ENCODE peak calls at places on chromosomes 3 and 15, in seven cellular contexts. H, F, L, U, E, B and X are unnamed samples.

GRCh38 chr3:11610044-11610671 is 33.6 kb downstream of the VGLL4 start:
- DNase-seq in B (no peak), F (peak; percentile 59), H (no peak), E (peak; percentile 77), L (no peak), U (no peak), X (no peak)

GRCh38 chr3:118936811-118937210 is 97.8 kb downstream of the IGSF11 start:
- DNase-seq in B (no peak), H (no peak), E (no peak), U (no peak), F (no peak), L (no peak), X (no peak)

GRCh38 chr3:185503467-185503975 is 4.7 kb upstream of the TMEM41A start:
- DNase-seq in U (no peak), B (no peak), F (no peak), E (no peak), H (no peak), L (no peak), X (peak; percentile 35)

GRCh38 chr15:31367730-31368344 is 41.2 kb downstream of the KLF13 start:
- DNase-seq in L (no peak), E (no peak), F (no peak), B (peak; percentile 38), U (no peak), H (peak; percentile 64), X (no peak)

GRCh38 chr15:37767841-37768455 is 166.5 kb upstream of the TMCO5A start:
- DNase-seq in E (no peak), H (no peak), B (no peak), F (no peak), U (no peak), L (no peak), X (no peak)

GRCh38 chr3:184117649-184118048 is 17.5 kb upstream of the EIF2B5 start:
- DNase-seq in F (no peak), B (no peak), L (no peak), U (no peak), E (no peak), H (no peak), X (no peak)

GRCh38 chr15:65069179-65069578 is 1.4 kb upstream of the RASL12 start:
- DNase-seq in L (no peak), F (peak; percentile 75), H (no peak), B (peak; percentile 60), E (no peak), U (no peak), X (no peak)

GRCh38 chr3:192817053-192817452 is 89.7 kb upstream of the FGF12 start:
- DNase-seq in B (no peak), H (no peak), U (peak; percentile 46), L (no peak), F (no peak), E (no peak), X (no peak)

GRCh38 chr3:44981220-44981619 is 5.2 kb downstream of the EXOSC7 start:
- DNase-seq in H (no peak), B (no peak), L (no peak), E (no peak), U (no peak), F (no peak), X (no peak)

GRCh38 chr3:150127011-150127490 is 156.4 kb upstream of the PFN2 start:
- DNase-seq in F (no peak), H (no peak), B (no peak), U (no peak), E (no peak), L (no peak), X (no peak)

GRCh38 chr15:82999905-83000671 is 11.4 kb downstream of the C15orf40 start:
- DNase-seq in H (no peak), F (no peak), E (no peak), U (peak; percentile 48), L (no peak), B (peak; percentile 48), X (no peak)

GRCh38 chr3:12041476-12041875 is 37.3 kb downstream of the SYN2 start:
- DNase-seq in E (no peak), U (no peak), L (no peak), B (no peak), H (no peak), F (no peak), X (no peak)

GRCh38 chr15:90296996-90297395 is 31.5 kb downstream of the NGRN start:
- DNase-seq in U (no peak), L (no peak), B (no peak), H (no peak), F (no peak), E (no peak), X (no peak)

GRCh38 chr15:90305932-90306331 is 40.5 kb downstream of the NGRN start:
- DNase-seq in F (no peak), L (no peak), B (no peak), U (no peak), H (no peak), E (no peak), X (no peak)

GRCh38 chr15:90301901-90302300 is 36.4 kb downstream of the NGRN start:
- DNase-seq in F (no peak), H (no peak), L (no peak), E (no peak), B (no peak), U (no peak), X (no peak)

GRCh38 chr15:90300541-90300940 is 35.1 kb downstream of the NGRN start:
- DNase-seq in E (no peak), H (no peak), L (no peak), B (no peak), F (no peak), U (no peak), X (no peak)

DNA sequence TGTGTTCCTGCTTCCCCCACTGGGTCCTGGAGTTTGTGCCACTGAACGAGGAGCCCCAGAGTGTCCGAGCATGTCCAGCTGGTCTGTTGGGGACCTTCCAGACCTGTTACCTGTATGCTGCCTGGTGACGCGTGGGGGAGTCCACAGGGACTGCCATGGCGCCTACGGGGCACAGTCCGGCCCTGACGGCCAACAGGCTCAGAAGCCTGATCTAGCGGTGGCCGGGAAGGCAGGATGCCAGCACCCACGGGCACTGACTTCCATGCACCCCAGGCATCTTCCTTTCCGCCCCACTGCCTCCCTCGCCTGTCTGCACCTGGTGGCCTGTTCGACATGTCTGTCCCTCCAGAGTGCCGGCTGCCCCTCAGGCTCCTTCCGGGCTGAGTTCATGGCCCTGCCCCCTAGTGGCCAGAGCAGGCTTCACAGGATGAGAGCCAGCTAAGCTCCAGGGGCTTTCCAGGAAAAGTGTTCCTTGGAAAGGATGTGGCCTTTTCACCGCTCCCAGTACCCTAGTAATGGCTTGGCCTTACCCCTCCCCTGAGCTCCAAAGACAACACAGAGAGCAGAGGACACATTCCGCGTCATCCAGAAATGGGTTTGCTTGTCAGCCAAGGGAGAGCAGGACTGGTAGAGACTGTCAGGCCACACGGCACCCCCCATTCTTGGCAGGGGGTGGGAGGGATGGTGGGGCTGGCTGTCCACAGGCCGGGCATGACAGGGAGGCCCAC is 35.7 kb downstream of the NGRN start:
- DNase-seq in B (peak; percentile 61), F (peak; percentile 77), U (peak; percentile 76), E (peak; percentile 80), H (peak; percentile 42), L (peak; percentile 47), X (no peak)
- H3K27ac ChIP-seq in B (no peak overlapping the region), F (no peak overlapping the region), U (peak overlapping the region; percentile 41), E (no peak overlapping the region), H (no peak overlapping the region), L (peak overlapping the region; percentile 5), X (no peak overlapping the region)

DNA sequence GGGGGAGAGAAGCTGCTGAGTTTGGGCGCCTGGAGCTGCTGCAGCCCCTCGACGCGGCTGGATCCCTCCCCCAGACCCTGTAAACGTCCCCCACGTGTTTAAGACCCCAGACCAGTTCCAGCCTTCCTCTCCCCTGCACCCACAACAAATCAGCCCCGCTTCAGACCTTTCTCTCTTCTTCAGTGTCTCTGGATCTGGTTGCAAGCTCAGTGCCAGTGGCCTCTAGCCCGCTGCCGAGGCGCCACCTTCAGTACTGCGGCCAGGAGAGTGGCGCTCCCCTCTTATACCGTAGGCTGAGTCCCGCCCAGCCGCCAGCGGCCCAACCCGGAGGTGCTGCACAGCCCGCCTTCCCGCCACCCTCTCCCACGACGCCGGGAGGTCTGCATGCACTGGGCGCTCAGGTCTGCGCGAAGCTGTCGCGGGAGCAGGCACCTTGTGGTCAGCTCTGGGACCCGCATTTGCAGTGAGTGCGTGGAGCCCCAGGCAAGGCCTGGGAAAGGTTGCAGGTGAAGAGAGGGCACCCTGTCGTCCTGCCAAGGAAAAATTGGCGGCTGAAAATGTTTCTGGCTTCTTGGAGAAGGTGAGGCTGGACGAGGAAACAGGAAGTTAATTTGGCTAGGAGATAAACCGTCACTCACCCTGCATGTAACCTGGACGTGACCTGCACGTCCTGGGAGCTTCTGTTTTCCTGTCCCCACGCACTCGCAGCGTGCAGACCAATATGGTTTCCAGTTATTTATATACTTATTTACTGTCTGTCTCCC is at the start of gene C2CD4B:
- DNase-seq in F (peak; percentile 78), H (no peak), E (no peak), B (peak; percentile 95), L (no peak), U (peak; percentile 5), X (peak; percentile 62)
- TF ChIP-seq POLR2A in F (peak; percentile 90), H (peak; percentile 88), E (no peak), B (peak; percentile 100), L (no peak), U (peak; percentile 43), X (no peak)

DNA sequence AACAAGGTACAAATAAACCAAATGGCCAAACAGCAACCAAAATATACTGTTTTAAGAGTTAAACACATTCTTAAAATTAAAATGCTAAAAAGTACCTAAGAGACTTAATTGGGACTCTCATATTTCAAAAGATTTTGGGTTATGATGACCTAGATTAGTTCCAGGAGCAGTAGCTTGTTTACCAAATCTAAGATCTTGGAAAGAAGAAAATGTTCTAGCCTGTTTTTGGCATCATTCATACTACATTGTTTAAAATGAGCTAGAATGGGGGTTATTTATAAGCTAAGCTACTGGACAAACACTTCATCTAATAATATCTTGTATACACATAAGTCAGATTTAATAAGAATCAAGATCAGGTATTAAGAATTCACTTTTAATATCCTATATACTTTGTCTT is 22.8 kb downstream of the ATOSA start:
- DNase-seq in L (no peak), B (no peak), E (no peak), F (no peak), U (no peak), H (no peak), X (no peak)
- H3K27ac ChIP-seq in L (no peak overlapping the region), B (no peak overlapping the region), E (peak overlapping the region; percentile 55), F (peak overlapping the region; percentile 35), U (no peak overlapping the region), H (peak overlapping the region; percentile 27), X (peak overlapping the region; percentile 68)

GRCh38 chr15:74780983-74781672 is 752 bp upstream of the CSK start:
- DNase-seq in F (no peak), U (no peak), H (peak; percentile 63), L (no peak), B (peak; percentile 56), E (peak; percentile 38), X (no peak)
- TF ChIP-seq POLR2A in F (no peak), U (no peak), H (no peak), L (no peak), B (peak; percentile 41), E (no peak), X (no peak)

GRCh38 chr3:69892706-69893105 is 106.8 kb upstream of the SAMMSON start:
- DNase-seq in F (no peak), E (no peak), U (no peak), H (no peak), L (no peak), B (no peak), X (no peak)

GRCh38 chr3:69890094-69890493 is 109.4 kb upstream of the SAMMSON start:
- DNase-seq in H (no peak), U (no peak), E (no peak), L (no peak), B (no peak), F (no peak), X (no peak)

GRCh38 chr3:69888040-69888945 is 111.2 kb upstream of the SAMMSON start:
- DNase-seq in U (no peak), F (no peak), L (no peak), B (no peak), H (no peak), E (no peak), X (no peak)

GRCh38 chr3:69888946-69889315 is 110.6 kb upstream of the SAMMSON start:
- DNase-seq in U (no peak), E (no peak), B (no peak), F (no peak), H (no peak), L (no peak), X (no peak)

GRCh38 chr3:69890691-69891090 is 108.8 kb upstream of the SAMMSON start:
- DNase-seq in F (no peak), U (no peak), E (no peak), L (no peak), B (no peak), H (no peak), X (no peak)
- H3K27ac ChIP-seq in F (no peak overlapping the region), U (no peak overlapping the region), E (no peak overlapping the region), L (no peak overlapping the region), B (no peak overlapping the region), H (no peak overlapping the region), X (no peak overlapping the region)